ENCODE peak calls at places on chromosomes 16 and 17, in ten cellular contexts. S, R, V, E, G, A, X, F, I and M are unnamed samples.

GRCh38 chr16:14337303-14338191 is 266.4 kb downstream of the MRTFB start:
- DNase-seq in S (no peak), R (no peak), V (no peak), E (no peak), G (peak; percentile 73), A (peak; percentile 21), X (no peak), F (no peak), I (peak; percentile 54), M (no peak)

GRCh38 chr16:74226361-74226979 is 70.1 kb upstream of the PSMD7 start:
- DNase-seq in S (no peak), R (peak; percentile 47), V (no peak), E (no peak), G (no peak), A (peak; percentile 14), X (no peak), F (no peak), I (peak; percentile 11), M (no peak)

GRCh38 chr16:49639739-49640388 is 216.0 kb downstream of the ZNF423 start:
- DNase-seq in S (no peak), R (no peak), V (no peak), E (peak; percentile 71), G (peak; percentile 56), A (no peak), X (no peak), F (no peak), I (peak; percentile 78), M (no peak)

GRCh38 chr16:5428932-5429331 is 331.3 kb upstream of the EEF2KMT start:
- DNase-seq in S (no peak), R (no peak), V (no peak), E (no peak), G (peak; percentile 9), A (no peak), X (no peak), F (no peak), I (no peak), M (no peak)

GRCh38 chr16:68718596-68718995 is 18.5 kb upstream of the CDH1 start:
- DNase-seq in S (no peak), R (no peak), V (no peak), E (no peak), G (no peak), A (no peak), X (no peak), F (no peak), I (peak; percentile 53), M (no peak)

GRCh38 chr17:59492091-59492451 is 73.3 kb upstream of the DHX40 start:
- DNase-seq in S (no peak), R (no peak), V (no peak), E (no peak), G (no peak), A (peak; percentile 64), X (no peak), F (no peak), I (no peak), M (no peak)

GRCh38 chr16:12063435-12063834 is 86.9 kb downstream of the SNX29 start:
- DNase-seq in S (no peak), R (no peak), V (no peak), E (no peak), G (no peak), A (no peak), X (no peak), F (no peak), I (no peak), M (no peak)

GRCh38 chr16:2178321-2179106 is 17.9 kb downstream of the CASKIN1 start:
- DNase-seq in S (peak; percentile 15), R (no peak), V (no peak), E (no peak), G (no peak), A (no peak), X (no peak), F (peak; percentile 30), I (no peak), M (peak; percentile 37)

GRCh38 chr17:8869416-8869815 is 1.9 kb upstream of the PIK3R6 start:
- DNase-seq in S (no peak), R (no peak), V (no peak), E (no peak), G (no peak), A (no peak), X (no peak), F (no peak), I (no peak), M (no peak)

GRCh38 chr16:50847166-50847565 is 105.3 kb downstream of the CYLD start:
- DNase-seq in S (no peak), R (no peak), V (no peak), E (no peak), G (no peak), A (no peak), X (no peak), F (no peak), I (no peak), M (no peak)

GRCh38 chr17:65474658-65475057 is 86.8 kb downstream of the AXIN2 start:
- DNase-seq in S (no peak), R (no peak), V (no peak), E (no peak), G (no peak), A (no peak), X (no peak), F (no peak), I (no peak), M (no peak)

GRCh38 chr16:66953462-66954096 is 7.5 kb upstream of the CES3 start:
- DNase-seq in S (no peak), R (no peak), V (no peak), E (no peak), G (no peak), A (no peak), X (no peak), F (no peak), I (no peak), M (no peak)

GRCh38 chr17:40094874-40095273 is 5.5 kb downstream of the NR1D1 start:
- DNase-seq in S (no peak), R (no peak), V (no peak), E (no peak), G (no peak), A (no peak), X (no peak), F (no peak), I (no peak), M (no peak)

GRCh38 chr16:85238233-85238647 is 126.0 kb upstream of the CIBAR2 start:
- DNase-seq in S (no peak), R (no peak), V (no peak), E (peak; percentile 51), G (no peak), A (no peak), X (no peak), F (no peak), I (peak; percentile 95), M (no peak)

GRCh38 chr16:27204232-27204915 is 1.0 kb downstream of the KDM8 start:
- DNase-seq in S (no peak), R (no peak), V (no peak), E (no peak), G (no peak), A (peak; percentile 74), X (peak; percentile 68), F (no peak), I (no peak), M (no peak)

GRCh38 chr17:38451030-38451839 is 23.0 kb downstream of the ARHGAP23 start:
- DNase-seq in S (no peak), R (peak; percentile 93), V (no peak), E (peak; percentile 65), G (peak; percentile 50), A (no peak), X (no peak), F (no peak), I (peak; percentile 59), M (no peak)

GRCh38 chr17:42679001-42679491 is 2.3 kb upstream of the PLEKHH3 start:
- DNase-seq in S (no peak), R (peak; percentile 67), V (peak; percentile 25), E (no peak), G (peak; percentile 66), A (peak; percentile 76), X (peak; percentile 42), F (no peak), I (no peak), M (peak; percentile 41)

GRCh38 chr17:65509032-65509431 is 52.4 kb downstream of the AXIN2 start:
- DNase-seq in S (no peak), R (no peak), V (no peak), E (no peak), G (no peak), A (no peak), X (no peak), F (no peak), I (no peak), M (no peak)

GRCh38 chr17:44628234-44629188 is 27.8 kb upstream of the MEIOC start:
- DNase-seq in S (no peak), R (no peak), V (peak; percentile 11), E (peak; percentile 23), G (peak; percentile 29), A (peak; percentile 91), X (peak; percentile 88), F (no peak), I (peak; percentile 80), M (no peak)

GRCh38 chr17:82277851-82278250 is 4.4 kb upstream of the CSNK1D start:
- DNase-seq in S (no peak), R (no peak), V (no peak), E (no peak), G (no peak), A (no peak), X (no peak), F (no peak), I (no peak), M (no peak)